ENCODE peak calls at places on chromosome 18, in four cellular contexts. N, M, J and K are unnamed samples.

GRCh38 chr18:74387362-74387761 is 69.7 kb downstream of the DIPK1C start:
- DNase-seq in N (no peak), M (no peak), J (no peak), K (no peak)

GRCh38 chr18:51575171-51575570 is 377.7 kb upstream of the MEX3C start:
- DNase-seq in N (no peak), M (no peak), J (no peak), K (no peak)

GRCh38 chr18:22345733-22346132 is 72.0 kb downstream of the CTAGE1 start:
- DNase-seq in N (no peak), M (peak), J (no peak), K (no peak)

GRCh38 chr18:45688834-45689233 is 35.1 kb upstream of the SLC14A1 start:
- DNase-seq in N (no peak), M (no peak), J (no peak), K (peak)

GRCh38 chr18:5057348-5058012 is 139.6 kb downstream of the AKAIN1 start:
- DNase-seq in N (peak), M (peak), J (peak), K (peak)

GRCh38 chr18:5824370-5824984 is 70.8 kb downstream of the TMEM200C start:
- DNase-seq in N (no peak), M (no peak), J (no peak), K (no peak)

GRCh38 chr18:57447154-57447621 is 12.0 kb downstream of the ONECUT2 start:
- DNase-seq in N (no peak), M (peak), J (peak), K (peak)

GRCh38 chr18:23591011-23591410 is 4.7 kb upstream of the NPC1 start:
- DNase-seq in N (peak), M (no peak), J (no peak), K (no peak)

GRCh38 chr18:6994719-6995430 is 122.7 kb downstream of the LAMA1 start:
- DNase-seq in N (no peak), M (no peak), J (no peak), K (no peak)

GRCh38 chr18:10526211-10526949 is 553 bp downstream of the NAPG start:
- DNase-seq in N (peak), M (peak), J (peak), K (peak)

GRCh38 chr18:10525563-10526210 is at the start of gene NAPG:
- DNase-seq in N (peak), M (peak), J (peak), K (peak)

GRCh38 chr18:10522574-10522973 is 3.3 kb upstream of the NAPG start:
- DNase-seq in N (no peak), M (no peak), J (no peak), K (no peak)

GRCh38 chr18:10523544-10523943 is 2.3 kb upstream of the NAPG start:
- DNase-seq in N (no peak), M (no peak), J (no peak), K (no peak)

DNA sequence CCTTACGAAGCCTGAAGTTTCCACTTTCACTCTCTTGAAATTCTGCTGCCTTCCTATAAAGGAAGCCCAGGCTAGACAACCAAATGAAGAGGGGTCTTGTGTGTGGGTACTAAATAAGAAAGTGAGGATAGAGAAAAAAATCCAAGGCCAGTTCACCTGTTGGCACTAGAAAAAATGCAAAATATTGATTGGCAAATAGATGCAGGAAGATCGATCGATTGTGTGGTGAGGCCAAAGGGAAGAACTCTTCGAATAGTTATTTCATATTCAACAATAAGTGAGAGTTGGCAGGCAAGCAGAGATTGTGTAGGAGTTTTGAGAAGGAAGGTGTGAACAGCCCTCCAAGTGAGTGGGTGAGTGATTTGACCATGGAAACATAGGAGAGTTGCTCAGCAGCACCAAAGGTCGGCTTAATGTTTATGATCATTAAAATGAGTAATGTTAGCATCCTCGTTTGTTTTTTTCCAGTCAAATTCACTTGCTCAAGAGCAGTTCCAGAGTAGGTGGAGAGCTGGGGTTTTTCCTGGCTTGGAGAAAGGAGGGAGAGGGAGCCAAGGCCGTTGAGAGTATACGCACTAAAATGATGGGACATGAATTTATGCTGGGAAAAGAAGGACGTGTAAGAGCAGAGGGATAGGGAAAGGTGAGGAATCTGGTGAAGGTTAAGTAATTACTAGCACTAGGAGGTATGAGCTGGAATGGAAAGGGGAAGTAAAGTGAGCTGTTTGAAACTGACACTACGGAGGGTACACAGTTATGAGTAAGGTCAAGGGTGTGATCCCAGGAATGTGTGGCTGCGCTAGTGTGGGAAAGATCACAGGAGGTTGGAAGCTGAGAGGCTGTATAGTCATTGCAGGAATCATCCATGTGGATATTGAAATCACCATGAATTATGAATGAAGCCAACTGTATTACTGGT is 1.1 kb upstream of the NAPG start:
- DNase-seq in N (no peak), M (no peak), J (no peak), K (peak)
- TF ChIP-seq MYC in N (no peak), M (no peak), J (no peak), K (no peak)

GRCh38 chr18:31490387-31490786 is 7.6 kb upstream of the DSG2 start:
- DNase-seq in N (peak), M (no peak), J (no peak), K (no peak)
- TF ChIP-seq MAX in N (no peak), M (no peak), J (no peak), K (no peak)

GRCh38 chr18:61720496-61720895 is 172.3 kb downstream of the RNF152 start:
- DNase-seq in N (no peak), M (no peak), J (no peak), K (no peak)
- TF ChIP-seq POLR2A in N (no peak), M (no peak), J (no peak), K (no peak)

DNA sequence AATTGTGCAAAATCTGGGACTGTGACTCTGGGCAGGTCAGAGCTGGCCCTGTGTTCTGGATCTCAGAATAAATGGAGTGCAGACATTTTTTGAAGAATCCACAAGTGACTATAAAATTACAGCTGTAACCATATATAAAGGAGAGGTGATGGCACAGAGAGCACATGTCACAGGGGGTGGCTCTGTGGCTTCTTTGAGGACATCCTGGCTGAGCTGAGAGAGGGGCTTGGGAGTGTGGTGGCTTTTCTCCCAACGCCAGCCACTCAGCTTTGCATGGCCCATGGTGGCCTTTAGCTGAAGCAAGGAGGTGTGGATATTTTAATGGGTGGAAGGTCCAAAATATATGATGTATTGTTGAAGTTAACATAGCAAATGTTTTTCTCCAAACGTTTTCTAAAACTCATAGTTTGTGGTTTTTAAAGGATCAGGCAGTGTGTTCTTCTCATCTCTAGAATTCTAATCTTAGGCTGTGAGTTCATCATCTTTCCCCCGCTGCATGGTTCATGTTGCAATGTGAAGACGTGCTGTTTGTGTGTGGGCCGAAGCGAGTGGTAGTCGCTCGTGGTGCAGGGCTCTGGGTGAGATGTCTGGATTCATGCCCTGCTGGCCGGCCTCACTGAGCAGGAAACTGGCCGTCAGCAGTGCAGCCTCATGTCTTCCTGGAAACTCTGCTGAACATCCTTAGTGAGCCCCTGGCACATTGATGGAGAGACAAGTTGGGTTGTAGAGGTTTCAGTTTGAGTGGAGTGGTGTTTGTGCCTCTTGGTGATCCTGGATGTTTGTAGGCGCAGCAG is 109.9 kb downstream of the ZNF236 start:
- DNase-seq in N (no peak), M (peak), J (no peak), K (no peak)
- TF ChIP-seq MYC in N (no peak), M (no peak), J (no peak), K (no peak)

GRCh38 chr18:48197819-48198218 is 211.4 kb downstream of the ZBTB7C start:
- DNase-seq in N (no peak), M (no peak), J (no peak), K (no peak)
- TF ChIP-seq MAX in N (no peak), M (no peak), J (no peak), K (no peak)